ENCODE peak calls at places on chromosomes 16 and 17, in nine cellular contexts. J is cardiac muscle cell; I is endothelial cell of umbilical vein; C is esophagus muscularis mucosa; D is heart right ventricle; K is heart left ventricle; V is pancreas; O is mesendoderm; P is effector memory CD4-positive, alpha-beta T cell. A is an unnamed sample. For H3K4me1, the result is how much of the 10 kb centered on the place peaks cover.

GRCh38 chr17:79092567-79092966 is 17.9 kb downstream of the ENGASE start:
- DNase-seq in J (no peak), I (no peak), C (no peak), D (no peak), K (no peak), V (no peak), O (no peak), P (no peak), A (no peak)

GRCh38 chr16:10197003-10197402 is 14.8 kb upstream of the GRIN2A start:
- DNase-seq in J (no peak), I (no peak), C (no peak), D (no peak), K (no peak), V (no peak), O (no peak), P (no peak), A (no peak)

GRCh38 chr16:71963125-71963875 is 36.9 kb downstream of the PKD1L3 start:
- DNase-seq in J (no peak), I (no peak), C (no peak), D (no peak), K (no peak), V (no peak), O (no peak), P (no peak), A (no peak)

GRCh38 chr16:30010817-30011504 is at the start of gene DOC2A:
- DNase-seq in J (no peak), I (no peak), C (no peak), D (no peak), K (peak), V (no peak), O (peak), P (no peak), A (no peak)

GRCh38 chr16:8828541-8829165 is 31.0 kb downstream of the PMM2 start:
- DNase-seq in J (no peak), I (peak), C (no peak), D (no peak), K (no peak), V (no peak), O (no peak), P (no peak), A (no peak)

GRCh38 chr16:58684001-58684353 is 593 bp downstream of the SLC38A7 start:
- DNase-seq in J (peak), I (peak), C (no peak), D (no peak), K (no peak), V (no peak), O (peak), P (no peak), A (no peak)

GRCh38 chr17:60525624-60526514 is at the start of gene APPBP2:
- DNase-seq in J (peak), I (peak), C (peak), D (peak), K (peak), V (peak), O (peak), P (peak), A (peak)

GRCh38 chr16:1723450-1724147 is 17.6 kb downstream of the MAPK8IP3 start:
- DNase-seq in J (peak), I (peak), C (no peak), D (no peak), K (no peak), V (no peak), O (peak), P (peak), A (no peak)

DNA sequence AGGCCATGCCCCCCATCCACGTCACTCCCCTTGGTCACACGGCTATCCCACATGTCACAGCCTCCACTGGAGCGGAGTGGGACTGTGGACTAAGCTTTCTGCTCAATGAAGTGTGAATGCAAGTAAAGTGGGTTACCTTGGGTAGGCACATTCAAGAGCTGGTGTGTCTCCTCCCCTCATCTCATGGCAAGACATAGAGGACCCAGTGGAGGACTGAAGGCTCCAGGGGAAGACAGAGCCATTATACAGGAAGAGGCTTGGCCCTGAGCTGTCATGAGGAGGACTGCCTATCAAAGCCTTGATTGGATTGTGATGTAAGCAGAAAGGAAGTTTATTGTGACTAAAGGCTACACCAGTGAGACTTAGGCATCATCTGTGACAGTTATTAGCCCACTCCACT is 129.2 kb upstream of the CCL2 start:
- DNase-seq in J (no peak), I (no peak), C (peak), D (no peak), K (no peak), V (no peak), O (no peak), P (no peak), A (no peak)
- H3K4me3 ChIP-seq in J (no peak), I (no peak), C (no peak), D (no peak), K (no peak), V (no peak), O (no peak), P (no peak), A (no peak)

GRCh38 chr16:75244225-75244792 is 7.1 kb downstream of the BCAR1 start:
- DNase-seq in J (peak), I (peak), C (no peak), D (peak), K (peak), V (peak), O (no peak), P (no peak), A (peak)

GRCh38 chr16:75241412-75241811 is 10.0 kb downstream of the BCAR1 start:
- DNase-seq in J (no peak), I (no peak), C (no peak), D (no peak), K (no peak), V (no peak), O (no peak), P (no peak), A (peak)

GRCh38 chr16:75243667-75244224 is 7.7 kb downstream of the BCAR1 start:
- DNase-seq in J (no peak), I (no peak), C (no peak), D (no peak), K (no peak), V (no peak), O (no peak), P (no peak), A (peak)

GRCh38 chr16:75239463-75240122 is 11.8 kb downstream of the BCAR1 start:
- DNase-seq in J (no peak), I (no peak), C (no peak), D (no peak), K (peak), V (no peak), O (no peak), P (no peak), A (no peak)

DNA sequence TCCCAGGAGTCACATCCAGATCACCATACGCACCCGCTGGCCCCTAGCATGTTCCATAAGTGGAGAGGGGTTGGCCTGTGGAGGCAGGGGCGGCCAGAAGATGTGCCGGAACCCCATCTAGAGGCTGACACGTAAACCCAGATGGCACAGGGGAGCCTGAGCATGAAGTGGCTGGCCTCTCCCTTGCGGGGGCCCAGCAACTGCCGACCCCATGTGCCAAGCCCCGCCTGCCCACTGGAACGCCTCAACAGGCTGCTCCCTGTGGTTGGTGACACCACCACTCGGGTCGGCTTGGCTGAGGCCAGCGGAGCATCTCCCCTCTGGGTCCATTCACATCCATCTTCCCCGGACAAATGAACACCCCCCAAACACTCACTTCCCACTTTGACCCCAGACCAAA is 9.5 kb downstream of the BCAR1 start:
- DNase-seq in J (no peak), I (no peak), C (no peak), D (no peak), K (no peak), V (no peak), O (no peak), P (no peak), A (peak)
- H3K4me1 ChIP-seq in J (half or more), I (under half), C (half or more), D (half or more), K (half or more), V (under half), O (under half), P (under half), A (under half)

GRCh38 chr16:27195941-27196595 is 7.3 kb upstream of the KDM8 start:
- DNase-seq in J (no peak), I (no peak), C (no peak), D (no peak), K (no peak), V (no peak), O (no peak), P (peak), A (no peak)

GRCh38 chr16:27197004-27197403 is 6.3 kb upstream of the KDM8 start:
- DNase-seq in J (no peak), I (no peak), C (no peak), D (no peak), K (no peak), V (no peak), O (no peak), P (no peak), A (no peak)

GRCh38 chr16:27199747-27200146 is 3.6 kb upstream of the KDM8 start:
- DNase-seq in J (no peak), I (no peak), C (no peak), D (no peak), K (no peak), V (no peak), O (no peak), P (no peak), A (no peak)

GRCh38 chr16:27199235-27199586 is 4.1 kb upstream of the KDM8 start:
- DNase-seq in J (no peak), I (no peak), C (no peak), D (no peak), K (no peak), V (no peak), O (no peak), P (no peak), A (no peak)

GRCh38 chr16:27198451-27199234 is 4.7 kb upstream of the KDM8 start:
- DNase-seq in J (no peak), I (no peak), C (no peak), D (no peak), K (no peak), V (no peak), O (peak), P (no peak), A (no peak)
- H3K27ac ChIP-seq in J (no peak), I (no peak), C (no peak), D (no peak), K (no peak), V (no peak), O (peak), P (no peak), A (no peak)

GRCh38 chr16:90047714-90048346 is 28.6 kb upstream of the DBNDD1 start:
- DNase-seq in J (no peak), I (no peak), C (no peak), D (no peak), K (no peak), V (no peak), O (no peak), P (no peak), A (no peak)
- H3K4me3 ChIP-seq in J (peak), I (no peak), C (peak), D (peak), K (peak), V (peak), O (no peak), P (peak), A (peak)

GRCh38 chr17:67458203-67458602 is 81.1 kb downstream of the PITPNC1 start:
- DNase-seq in J (no peak), I (no peak), C (no peak), D (no peak), K (no peak), V (no peak), O (no peak), P (no peak), A (no peak)

GRCh38 chr17:67456103-67456502 is 79.0 kb downstream of the PITPNC1 start:
- DNase-seq in J (no peak), I (no peak), C (no peak), D (no peak), K (no peak), V (no peak), O (no peak), P (no peak), A (no peak)

GRCh38 chr17:67452681-67453554 is 75.8 kb downstream of the PITPNC1 start:
- DNase-seq in J (no peak), I (no peak), C (no peak), D (no peak), K (no peak), V (no peak), O (no peak), P (no peak), A (peak)

GRCh38 chr17:67460097-67460496 is 83.0 kb downstream of the PITPNC1 start:
- DNase-seq in J (no peak), I (no peak), C (no peak), D (no peak), K (no peak), V (no peak), O (no peak), P (no peak), A (no peak)

GRCh38 chr17:67456889-67457288 is 79.8 kb downstream of the PITPNC1 start:
- DNase-seq in J (no peak), I (no peak), C (no peak), D (no peak), K (no peak), V (no peak), O (no peak), P (no peak), A (no peak)
- H3K4me1 ChIP-seq in J (under half), I (under half), C (under half), D (under half), K (under half), V (under half), O (under half), P (under half), A (under half)